ENCODE peak calls at places on chromosome 20, in six cellular contexts. Q is transverse colon, K is suprapubic skin, U is tibial artery, Z is GM23248, O is stomach. P is an unnamed sample. For H3K36me3, the result is how much of the 10 kb centered on the place peaks cover.

GRCh38 chr20:14360386-14360785 is 23.0 kb upstream of the FLRT3 start:
- DNase-seq in U (no peak), O (no peak), K (no peak), Z (peak), Q (no peak), P (no peak)

GRCh38 chr20:46359233-46359751 is 47.1 kb downstream of the ELMO2 start:
- DNase-seq in Q (no peak), O (no peak), U (no peak), Z (no peak), K (no peak), P (no peak)

GRCh38 chr20:8152183-8152582 is 20.1 kb downstream of the PLCB1 start:
- DNase-seq in K (no peak), Q (no peak), U (no peak), Z (peak), O (no peak), P (no peak)

GRCh38 chr20:58980711-58981563 is at the start of gene NELFCD:
- DNase-seq in Z (peak), O (peak), Q (peak), K (peak), U (peak), P (peak)

GRCh38 chr20:44098657-44099056 is 88.3 kb downstream of the JPH2 start:
- DNase-seq in Z (no peak), U (no peak), K (no peak), Q (no peak), O (no peak), P (no peak)

GRCh38 chr20:33518071-33518470 is 28.2 kb downstream of the CBFA2T2 start:
- DNase-seq in U (no peak), K (no peak), Z (peak), Q (no peak), O (no peak), P (no peak)

GRCh38 chr20:46458891-46459750 is 52.7 kb upstream of the ELMO2 start:
- DNase-seq in O (peak), K (no peak), Q (peak), Z (no peak), U (no peak), P (no peak)

GRCh38 chr20:52150440-52151258 is 40.9 kb downstream of the ZFP64 start:
- DNase-seq in K (no peak), Z (peak), Q (no peak), O (no peak), U (no peak), P (no peak)

GRCh38 chr20:45445805-45446562 is 23.6 kb upstream of the WFDC2 start:
- DNase-seq in U (no peak), K (no peak), Z (peak), O (no peak), Q (peak), P (no peak)

GRCh38 chr20:36848078-36848660 is 27.8 kb upstream of the TLDC2 start:
- DNase-seq in U (peak), Q (no peak), O (no peak), K (no peak), Z (peak), P (no peak)

GRCh38 chr20:3843490-3843889 is 3.1 kb upstream of the MAVS start:
- DNase-seq in O (no peak), K (no peak), U (no peak), Q (peak), Z (peak), P (no peak)

GRCh38 chr20:11676618-11677289 is 240.9 kb upstream of the BTBD3 start:
- DNase-seq in O (no peak), K (no peak), U (no peak), Q (peak), Z (peak), P (no peak)

GRCh38 chr20:3560578-3560977 is 89.8 kb downstream of the ATRN start:
- DNase-seq in Q (no peak), U (no peak), Z (peak), O (no peak), K (no peak), P (no peak)

GRCh38 chr20:34710861-34711574 is 6.9 kb downstream of the TP53INP2 start:
- DNase-seq in Q (no peak), K (no peak), U (no peak), O (no peak), Z (no peak), P (no peak)

GRCh38 chr20:62707981-62708521 is 585 bp upstream of the NTSR1 start:
- DNase-seq in Z (no peak), K (no peak), U (no peak), O (no peak), Q (no peak), P (no peak)

GRCh38 chr20:9807176-9807575 is 31.7 kb downstream of the PAK5 start:
- DNase-seq in K (no peak), Z (no peak), O (no peak), Q (no peak), U (no peak), P (no peak)

GRCh38 chr20:57112448-57112847 is 154.0 kb downstream of the BMP7 start:
- DNase-seq in Z (no peak), Q (no peak), O (no peak), K (no peak), U (no peak), P (no peak)
- H3K27ac ChIP-seq in Z (no peak), Q (no peak), O (no peak), K (no peak), U (no peak), P (no peak)

DNA sequence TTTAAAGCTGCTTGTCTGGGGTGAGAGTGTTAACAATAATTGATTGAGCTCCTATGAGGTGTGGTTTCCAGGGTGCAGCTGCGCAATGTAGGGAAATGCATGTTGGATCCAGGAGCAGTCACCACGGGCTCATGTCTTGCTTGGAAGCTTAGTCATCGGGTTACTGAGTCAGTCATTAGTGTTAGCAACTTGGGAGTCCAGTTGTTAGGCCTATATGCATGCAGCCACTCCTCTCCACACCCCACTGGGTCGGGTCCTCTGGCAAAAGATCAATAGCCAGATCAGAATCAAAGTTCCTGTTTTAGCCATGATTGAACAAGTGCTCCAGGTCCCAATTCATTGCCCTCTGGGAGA is 271.7 kb upstream of the CHD6 start:
- DNase-seq in Z (peak), O (no peak), U (no peak), Q (no peak), K (no peak), P (no peak)
- H3K36me3 ChIP-seq in Z (under half), O (under half), U (under half), Q (under half), K (under half), P (under half)

DNA sequence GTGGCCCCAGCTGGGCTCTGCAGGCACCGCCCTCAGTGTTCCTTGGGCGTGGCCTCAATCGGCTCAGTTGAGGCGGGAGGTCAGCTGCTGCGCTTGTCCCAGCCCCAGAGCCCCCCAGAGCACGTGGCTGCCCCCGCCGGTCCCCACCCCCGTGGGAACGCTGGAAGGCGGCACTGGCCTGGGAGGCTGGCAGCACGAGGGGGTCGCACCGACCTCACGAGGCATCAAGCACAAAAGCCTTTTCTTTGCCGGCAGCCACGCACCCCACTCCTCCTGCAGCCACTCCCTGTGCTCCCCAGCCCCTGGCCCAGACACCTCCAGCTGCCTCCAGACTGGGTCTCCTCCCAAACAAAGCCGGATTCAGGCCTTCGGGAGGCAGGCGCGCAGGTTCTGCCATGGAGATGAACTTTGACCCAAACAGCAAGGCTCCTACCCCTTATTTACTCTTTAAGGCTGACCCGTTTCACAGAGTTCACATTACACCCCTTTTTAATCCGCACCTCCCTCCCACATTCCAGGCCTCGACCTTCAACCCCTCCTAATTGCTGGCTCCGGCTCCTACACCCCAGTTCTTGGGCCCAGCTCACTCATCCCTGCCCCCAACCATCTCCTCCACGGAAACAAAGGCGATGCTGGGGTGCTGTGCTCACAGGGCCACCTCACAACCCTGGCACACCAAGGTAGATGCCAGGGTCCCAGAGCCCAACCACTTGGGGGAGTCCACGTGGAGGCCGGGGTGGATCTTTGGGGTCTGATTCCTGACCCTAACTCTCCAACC is 111.7 kb downstream of the NOL4L start:
- DNase-seq in K (no peak), Q (peak), U (no peak), O (no peak), Z (no peak), P (no peak)
- H3K27ac ChIP-seq in K (peak), Q (peak), U (no peak), O (peak), Z (no peak), P (peak)

GRCh38 chr20:61572312-61572711 is 320.3 kb downstream of the CDH4 start:
- DNase-seq in Q (no peak), O (no peak), Z (no peak), U (no peak), K (no peak), P (no peak)
- H3K36me3 ChIP-seq in Q (under half), O (under half), Z (under half), U (under half), K (under half), P (under half)

DNA sequence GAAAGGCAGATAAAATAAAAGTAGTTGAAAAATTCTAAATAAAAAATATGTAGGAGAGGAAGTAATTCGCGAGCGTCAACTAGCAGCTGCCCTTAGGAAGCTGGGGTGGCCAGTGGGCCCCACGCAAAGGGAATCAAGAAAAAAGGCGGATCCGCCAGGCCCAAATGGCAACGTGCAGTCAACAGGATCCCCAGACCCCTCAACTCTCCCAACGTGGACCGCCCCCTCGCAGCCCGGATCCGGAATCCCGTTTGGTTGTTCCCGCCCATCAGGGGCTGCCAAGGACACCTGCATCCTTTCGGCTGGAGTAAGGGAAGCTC is 296 bp downstream of the DZANK1 start:
- DNase-seq in U (no peak), Z (no peak), K (no peak), Q (no peak), O (no peak), P (no peak)
- H3K27ac ChIP-seq in U (peak), Z (no peak), K (no peak), Q (peak), O (peak), P (peak)

GRCh38 chr20:1102016-1102415 is 16.4 kb upstream of the PSMF1 start:
- DNase-seq in U (no peak), K (no peak), Q (no peak), Z (no peak), O (no peak), P (no peak)
- H3K36me3 ChIP-seq in U (under half), K (under half), Q (under half), Z (under half), O (under half), P (under half)

GRCh38 chr20:61014486-61014885 is 237.6 kb upstream of the CDH4 start:
- DNase-seq in K (no peak), Q (no peak), O (no peak), U (no peak), Z (no peak), P (no peak)

GRCh38 chr20:61024390-61024789 is 227.7 kb upstream of the CDH4 start:
- DNase-seq in Q (no peak), Z (no peak), K (no peak), U (no peak), O (no peak), P (no peak)

GRCh38 chr20:61023612-61024011 is 228.4 kb upstream of the CDH4 start:
- DNase-seq in K (no peak), Q (no peak), U (no peak), Z (no peak), O (no peak), P (no peak)

GRCh38 chr20:61015602-61016001 is 236.5 kb upstream of the CDH4 start:
- DNase-seq in O (no peak), Q (no peak), U (no peak), Z (no peak), K (no peak), P (no peak)

GRCh38 chr20:61019322-61019721 is 232.7 kb upstream of the CDH4 start:
- DNase-seq in Z (no peak), K (no peak), Q (no peak), O (no peak), U (no peak), P (no peak)
- H3K27ac ChIP-seq in Z (no peak), K (no peak), Q (no peak), O (no peak), U (no peak), P (no peak)

GRCh38 chr20:25214416-25214770 is 18.9 kb downstream of the ENTPD6 start:
- DNase-seq in K (no peak), U (no peak), Q (no peak), O (no peak), Z (no peak), P (no peak)
- H3K36me3 ChIP-seq in K (half or more), U (half or more), Q (under half), O (half or more), Z (under half), P (under half)

P was measured in naive thymus-derived CD4-positive, alpha-beta T cell.